ENCODE peak calls at places on chromosomes 7 and 10, in seven cellular contexts. S, T, M, Q, N, Z and O are unnamed samples.

GRCh38 chr10:76040107-76040829 is 608.8 kb downstream of the LRMDA start:
- DNase-seq in Z (no peak), Q (no peak), M (no peak), S (peak; percentile 35), T (no peak), N (no peak), O (no peak)

GRCh38 chr7:96327429-96327828 is 5.5 kb upstream of the SLC25A13 start:
- DNase-seq in Q (no peak), T (no peak), M (peak; percentile 58), S (no peak), N (no peak), Z (no peak), O (no peak)

GRCh38 chr10:63103971-63104409 is 29.1 kb upstream of the NRBF2 start:
- DNase-seq in T (no peak), Z (no peak), M (no peak), S (peak; percentile 35), N (no peak), Q (no peak), O (no peak)

GRCh38 chr7:11449316-11449715 is 382.7 kb downstream of the THSD7A start:
- DNase-seq in S (no peak), M (no peak), Q (no peak), N (no peak), Z (no peak), T (no peak), O (no peak)

GRCh38 chr7:103989200-103989784 is at the start of gene RELN:
- DNase-seq in Z (no peak), S (peak; percentile 49), T (no peak), Q (no peak), M (no peak), N (peak; percentile 34), O (peak; percentile 33)

GRCh38 chr10:24643679-24644209 is 79.9 kb downstream of the ARHGAP21 start:
- DNase-seq in S (no peak), M (peak; percentile 19), T (no peak), Q (no peak), N (peak; percentile 26), Z (no peak), O (peak; percentile 27)

GRCh38 chr10:80464557-80465466 is 10.7 kb downstream of the TSPAN14 start:
- DNase-seq in N (no peak), S (peak; percentile 71), T (no peak), Q (no peak), Z (no peak), M (no peak), O (peak; percentile 59)

GRCh38 chr10:110005716-110006115 is 2.1 kb upstream of the ADD3 start:
- DNase-seq in Q (no peak), S (no peak), M (no peak), Z (no peak), T (no peak), N (peak; percentile 75), O (peak; percentile 74)

GRCh38 chr10:118793545-118793944 is 38.8 kb upstream of the CACUL1 start:
- DNase-seq in M (no peak), T (no peak), Q (no peak), N (no peak), S (no peak), Z (no peak), O (no peak)

GRCh38 chr10:97549587-97550322 is 22.8 kb upstream of the ANKRD2 start:
- DNase-seq in S (peak; percentile 33), Z (no peak), M (no peak), Q (no peak), T (no peak), N (no peak), O (no peak)

GRCh38 chr10:52232561-52233350 is 81.3 kb upstream of the DKK1 start:
- DNase-seq in Q (no peak), T (no peak), Z (no peak), S (no peak), N (peak; percentile 43), M (peak; percentile 21), O (peak; percentile 4)

GRCh38 chr10:25766687-25767221 is 167.3 kb upstream of the MYO3A start:
- DNase-seq in T (no peak), S (peak; percentile 80), M (no peak), N (no peak), Q (no peak), Z (no peak), O (no peak)

GRCh38 chr10:29636178-29636577 is 1.4 kb upstream of the SVIL start:
- DNase-seq in N (peak; percentile 86), Q (no peak), Z (no peak), M (no peak), S (no peak), T (no peak), O (peak; percentile 54)

GRCh38 chr7:143372070-143372469 is 9.1 kb upstream of the ZYX start:
- DNase-seq in M (peak; percentile 35), S (no peak), Z (no peak), T (peak; percentile 48), N (no peak), Q (no peak), O (no peak)

GRCh38 chr10:114445332-114445731 is 41.0 kb upstream of the AFAP1L2 start:
- DNase-seq in N (no peak), Z (no peak), M (no peak), T (no peak), Q (no peak), S (no peak), O (no peak)

GRCh38 chr10:45374451-45375052 is 536 bp downstream of the ALOX5 start:
- DNase-seq in S (no peak), N (no peak), T (no peak), Q (no peak), Z (no peak), M (peak; percentile 61), O (no peak)

GRCh38 chr10:239109-239508 is 103.9 kb downstream of the ZMYND11 start:
- DNase-seq in T (no peak), Q (no peak), N (no peak), S (no peak), Z (no peak), M (no peak), O (peak; percentile 8)

GRCh38 chr7:148567524-148567923 is 23.0 kb upstream of the C7orf33 start:
- DNase-seq in T (no peak), N (no peak), M (no peak), Q (no peak), Z (no peak), S (no peak), O (no peak)

GRCh38 chr7:18408461-18408860 is 87.1 kb upstream of the HDAC9 start:
- DNase-seq in S (no peak), N (peak; percentile 77), T (no peak), M (no peak), Z (no peak), Q (no peak), O (peak; percentile 93)